ENCODE peak calls at places on chromosome 10, in eight cellular contexts. M is T-helper 17 cell; Q is HT1080; O is H4; B is neuronal stem cell; P is kidney epithelial cell; H is body of pancreas; N is stimulated activated CD8-positive, alpha-beta memory T cell treated with anti-CD3 and anti-CD28 coated beads, Interleukin-7, amount 100 ng/mL, for 4 hours. J is an unnamed sample.

GRCh38 chr10:51300617-51301350 is 226.5 kb downstream of the PRKG1 start:
- DNase-seq in Q (no peak), P (no peak), M (no peak), H (no peak), N (no peak), B (no peak), O (no peak), J (no peak)

GRCh38 chr10:24360286-24361127 is 151.6 kb downstream of the KIAA1217 start:
- DNase-seq in P (no peak), H (peak), M (no peak), N (no peak), Q (peak), B (peak), O (peak), J (peak)

GRCh38 chr10:82150123-82150900 is 275.3 kb downstream of the NRG3 start:
- DNase-seq in O (peak), P (no peak), H (peak), N (no peak), Q (peak), B (peak), M (no peak), J (peak)

GRCh38 chr10:6669269-6669859 is 89.3 kb upstream of the PRKCQ start:
- DNase-seq in H (no peak), B (peak), O (peak), N (no peak), M (no peak), Q (peak), P (peak), J (no peak)

GRCh38 chr10:18689498-18689897 is 30.3 kb downstream of the ARL5B start:
- DNase-seq in N (no peak), O (peak), H (no peak), B (peak), M (no peak), P (no peak), Q (no peak), J (no peak)

GRCh38 chr10:132876967-132877366 is 65.4 kb downstream of the CFAP46 start:
- DNase-seq in O (no peak), H (no peak), Q (no peak), P (no peak), N (no peak), M (no peak), B (no peak), J (no peak)

GRCh38 chr10:782751-783648 is 93.5 kb upstream of the DIP2C start:
- DNase-seq in Q (no peak), P (no peak), M (no peak), N (no peak), B (no peak), O (no peak), H (no peak), J (no peak)

GRCh38 chr10:13882112-13882711 is 295.4 kb downstream of the PRPF18 start:
- DNase-seq in P (peak), B (peak), M (no peak), O (peak), Q (peak), H (no peak), N (no peak), J (no peak)

GRCh38 chr10:70849582-70850016 is 33.9 kb downstream of the SGPL1 start:
- DNase-seq in P (peak), M (no peak), B (no peak), N (no peak), Q (peak), O (peak), H (no peak), J (no peak)

GRCh38 chr10:11183000-11183399 is 165.3 kb downstream of the CELF2 start:
- DNase-seq in M (no peak), O (no peak), P (no peak), H (no peak), B (no peak), N (no peak), Q (no peak), J (no peak)

J was measured in left colon.